ENCODE peak calls at places on chromosomes 4 and X, in four cellular contexts. One of them, this sample, is unnamed.
A peak's percentile ranks its signal among the peaks of the same experiment; 100 is the strongest.

GRCh38 chrX:20952180-20952579 is 422.0 kb upstream of the CNKSR2 start:
- DNase-seq in colonic mucosa: no peak
- DNase-seq in dermis microvascular lymphatic vessel endothelial cell: no peak
- DNase-seq in H9: no peak
- DNase-seq in this sample: no peak

GRCh38 chr4:1194028-1194900 is 21.9 kb upstream of the SPON2 start:
- DNase-seq in colonic mucosa: peak; percentile 42
- DNase-seq in dermis microvascular lymphatic vessel endothelial cell: peak; percentile 58
- DNase-seq in H9: peak; percentile 62
- DNase-seq in this sample: no peak

GRCh38 chr4:10111067-10111801 is 5.4 kb downstream of the WDR1 start:
- DNase-seq in colonic mucosa: peak; percentile 17
- DNase-seq in dermis microvascular lymphatic vessel endothelial cell: no peak
- DNase-seq in H9: peak; percentile 61
- DNase-seq in this sample: no peak

GRCh38 chr4:119525005-119525749 is 103.4 kb downstream of the PDE5A start:
- DNase-seq in colonic mucosa: no peak
- DNase-seq in dermis microvascular lymphatic vessel endothelial cell: peak; percentile 82
- DNase-seq in H9: no peak
- DNase-seq in this sample: no peak

GRCh38 chr4:14749910-14750309 is 252.4 kb upstream of the CPEB2 start:
- DNase-seq in colonic mucosa: peak; percentile 31
- DNase-seq in dermis microvascular lymphatic vessel endothelial cell: no peak
- DNase-seq in H9: peak; percentile 46
- DNase-seq in this sample: no peak

GRCh38 chrX:72021975-72022374 is 109.7 kb downstream of the RTL5 start:
- DNase-seq in colonic mucosa: no peak
- DNase-seq in dermis microvascular lymphatic vessel endothelial cell: no peak
- DNase-seq in H9: peak; percentile 42
- DNase-seq in this sample: no peak

GRCh38 chrX:47158781-47159180 is 13.8 kb downstream of the RBM10 start:
- DNase-seq in colonic mucosa: no peak
- DNase-seq in dermis microvascular lymphatic vessel endothelial cell: no peak
- DNase-seq in H9: no peak
- DNase-seq in this sample: no peak

GRCh38 chr4:5019796-5020195 is 538 bp upstream of the CYTL1 start:
- DNase-seq in colonic mucosa: no peak
- DNase-seq in dermis microvascular lymphatic vessel endothelial cell: no peak
- DNase-seq in H9: peak; percentile 38
- DNase-seq in this sample: no peak

GRCh38 chrX:24899391-24899790 is 116.4 kb downstream of the ARX start:
- DNase-seq in colonic mucosa: no peak
- DNase-seq in dermis microvascular lymphatic vessel endothelial cell: no peak
- DNase-seq in H9: no peak
- DNase-seq in this sample: no peak

GRCh38 chr4:82372502-82372873 is 1.3 kb downstream of the HNRNPD start:
- DNase-seq in colonic mucosa: peak; percentile 66
- DNase-seq in dermis microvascular lymphatic vessel endothelial cell: no peak
- DNase-seq in H9: no peak
- DNase-seq in this sample: no peak

GRCh38 chrX:110108381-110108796 is 105.5 kb downstream of the TMEM164 start:
- DNase-seq in colonic mucosa: no peak
- DNase-seq in dermis microvascular lymphatic vessel endothelial cell: no peak
- DNase-seq in H9: no peak
- DNase-seq in this sample: no peak

GRCh38 chrX:54891573-54891972 is 29.1 kb upstream of the TRO start:
- DNase-seq in colonic mucosa: peak; percentile 31
- DNase-seq in dermis microvascular lymphatic vessel endothelial cell: peak; percentile 25
- DNase-seq in H9: no peak
- DNase-seq in this sample: no peak

GRCh38 chr4:115711575-115711974 is 598.2 kb upstream of the NDST4 start:
- DNase-seq in colonic mucosa: no peak
- DNase-seq in dermis microvascular lymphatic vessel endothelial cell: no peak
- DNase-seq in H9: no peak
- DNase-seq in this sample: no peak

GRCh38 chr4:29081230-29081955 is 1638.8 kb upstream of the PCDH7 start:
- DNase-seq in colonic mucosa: no peak
- DNase-seq in dermis microvascular lymphatic vessel endothelial cell: peak; percentile 27
- DNase-seq in H9: no peak
- DNase-seq in this sample: no peak

GRCh38 chr4:77074961-77075855 is 581 bp downstream of the CCNI start:
- DNase-seq in colonic mucosa: peak; percentile 75
- DNase-seq in dermis microvascular lymphatic vessel endothelial cell: no peak
- DNase-seq in H9: peak; percentile 59
- DNase-seq in this sample: no peak

GRCh38 chr4:40238700-40239548 is 42.1 kb downstream of the RHOH start:
- DNase-seq in colonic mucosa: no peak
- DNase-seq in dermis microvascular lymphatic vessel endothelial cell: no peak
- DNase-seq in H9: no peak
- DNase-seq in this sample: peak; percentile 42

GRCh38 chr4:142282870-142283431 is 563.1 kb downstream of the INPP4B start:
- DNase-seq in colonic mucosa: peak; percentile 31
- DNase-seq in dermis microvascular lymphatic vessel endothelial cell: no peak
- DNase-seq in H9: no peak
- DNase-seq in this sample: no peak

This sample was measured in iPS DF 19.7.